ENCODE peak calls at places on chromosomes 6 and 20, in six cellular contexts. One of them, this sample, is unnamed.
A peak's percentile ranks its signal among the peaks of the same experiment; 100 is the strongest.

GRCh38 chr6:137223370-137224131 is 4.4 kb upstream of the IFNGR1 start:
- DNase-seq in EL: peak; percentile 20
- DNase-seq in GM23338: no peak
- DNase-seq in Kasumi-1: peak; percentile 78
- DNase-seq in choroid plexus epithelial cell: peak; percentile 98
- DNase-seq in cardiac muscle cell: no peak
- DNase-seq in this sample: peak; percentile 83

GRCh38 chr6:8539446-8539845 is 104.1 kb upstream of the SLC35B3 start:
- DNase-seq in EL: peak; percentile 38
- DNase-seq in GM23338: peak; percentile 34
- DNase-seq in Kasumi-1: peak; percentile 82
- DNase-seq in choroid plexus epithelial cell: peak; percentile 48
- DNase-seq in cardiac muscle cell: peak; percentile 42
- DNase-seq in this sample: no peak

GRCh38 chr20:31740208-31740607 is 1.1 kb downstream of the TPX2 start:
- DNase-seq in EL: peak; percentile 76
- DNase-seq in GM23338: no peak
- DNase-seq in Kasumi-1: no peak
- DNase-seq in choroid plexus epithelial cell: peak; percentile 58
- DNase-seq in cardiac muscle cell: no peak
- DNase-seq in this sample: no peak

GRCh38 chr20:34461779-34462087 is 54.5 kb upstream of the DYNLRB1 start:
- DNase-seq in EL: no peak
- DNase-seq in GM23338: no peak
- DNase-seq in Kasumi-1: no peak
- DNase-seq in choroid plexus epithelial cell: no peak
- DNase-seq in cardiac muscle cell: no peak
- DNase-seq in this sample: no peak

GRCh38 chr6:165843121-165843520 is 180.1 kb upstream of the PDE10A start:
- DNase-seq in EL: no peak
- DNase-seq in GM23338: peak; percentile 36
- DNase-seq in Kasumi-1: no peak
- DNase-seq in choroid plexus epithelial cell: no peak
- DNase-seq in cardiac muscle cell: no peak
- DNase-seq in this sample: no peak

GRCh38 chr6:30450908-30451818 is 38.1 kb upstream of the HLA-E start:
- DNase-seq in EL: peak; percentile 57
- DNase-seq in GM23338: peak; percentile 79
- DNase-seq in Kasumi-1: peak; percentile 93
- DNase-seq in choroid plexus epithelial cell: peak; percentile 83
- DNase-seq in cardiac muscle cell: no peak
- DNase-seq in this sample: peak; percentile 90

GRCh38 chr20:39974966-39975501 is 714.0 kb downstream of the MAFB start:
- DNase-seq in EL: no peak
- DNase-seq in GM23338: no peak
- DNase-seq in Kasumi-1: no peak
- DNase-seq in choroid plexus epithelial cell: no peak
- DNase-seq in cardiac muscle cell: no peak
- DNase-seq in this sample: no peak

GRCh38 chr20:680638-681037 is 5.0 kb upstream of the SCRT2 start:
- DNase-seq in EL: no peak
- DNase-seq in GM23338: no peak
- DNase-seq in Kasumi-1: no peak
- DNase-seq in choroid plexus epithelial cell: no peak
- DNase-seq in cardiac muscle cell: no peak
- DNase-seq in this sample: no peak

GRCh38 chr6:137307163-137307851 is 88.1 kb upstream of the IFNGR1 start:
- DNase-seq in EL: no peak
- DNase-seq in GM23338: no peak
- DNase-seq in Kasumi-1: peak; percentile 95
- DNase-seq in choroid plexus epithelial cell: no peak
- DNase-seq in cardiac muscle cell: no peak
- DNase-seq in this sample: peak; percentile 72

GRCh38 chr6:44224978-44225330 is 1.6 kb downstream of the SLC29A1 start:
- DNase-seq in EL: no peak
- DNase-seq in GM23338: no peak
- DNase-seq in Kasumi-1: no peak
- DNase-seq in choroid plexus epithelial cell: no peak
- DNase-seq in cardiac muscle cell: no peak
- DNase-seq in this sample: no peak